ENCODE peak calls at places on chromosomes 4 and X, in seven cellular contexts. C is epithelial cell of esophagus; V is GM12892; A is effector CD4-positive, alpha-beta T cell; X is NAMALWA; Z is HFFc6; Y is tibial nerve. S is an unnamed sample.

GRCh38 chrX:30504309-30504708 is 73.3 kb downstream of the TASL start:
- DNase-seq in Z (peak), A (no peak), V (no peak), X (peak), C (peak), Y (no peak), S (no peak)

GRCh38 chrX:12956704-12957541 is 18.0 kb upstream of the TMSB4X start:
- DNase-seq in Z (peak), X (peak), Y (no peak), A (peak), V (peak), C (peak), S (no peak)

GRCh38 chr4:113684534-113685091 is 76.9 kb downstream of the CAMK2D start:
- DNase-seq in A (no peak), Y (no peak), X (peak), V (no peak), C (peak), Z (peak), S (no peak)

GRCh38 chr4:15255537-15255936 is 172.3 kb upstream of the C1QTNF7 start:
- DNase-seq in C (no peak), Y (no peak), Z (no peak), V (no peak), A (no peak), X (no peak), S (no peak)

GRCh38 chrX:73963682-73964081 is 340.3 kb upstream of the ZCCHC13 start:
- DNase-seq in V (no peak), Z (no peak), Y (no peak), X (no peak), C (no peak), A (no peak), S (no peak)

GRCh38 chrX:39848900-39849299 is 248.9 kb downstream of the BCOR start:
- DNase-seq in A (no peak), Y (no peak), Z (peak), V (no peak), X (no peak), C (no peak), S (no peak)

GRCh38 chr4:114658776-114659175 is 60.2 kb downstream of the UGT8 start:
- DNase-seq in Z (no peak), C (no peak), Y (no peak), V (no peak), A (no peak), X (no peak), S (no peak)

GRCh38 chrX:74536142-74537010 is 78.0 kb downstream of the RLIM start:
- DNase-seq in Z (peak), V (peak), A (peak), Y (peak), C (peak), X (no peak), S (peak)

GRCh38 chr4:83323136-83323535 is 11.5 kb downstream of the HPSE start:
- DNase-seq in X (no peak), Y (no peak), A (no peak), C (no peak), Z (no peak), V (no peak), S (no peak)

GRCh38 chr4:113760094-113760851 is 1.3 kb downstream of the CAMK2D start:
- DNase-seq in C (peak), Z (peak), V (no peak), X (peak), Y (peak), A (peak), S (no peak)

GRCh38 chr4:122930877-122931276 is 8.5 kb upstream of the NUDT6 start:
- DNase-seq in V (no peak), Z (no peak), Y (no peak), C (peak), X (peak), A (no peak), S (no peak)

GRCh38 chr4:168923526-168924194 is 86.4 kb downstream of the CBR4 start:
- DNase-seq in X (peak), Z (peak), V (peak), A (peak), Y (no peak), C (peak), S (peak)

GRCh38 chr4:98673978-98674377 is 15.6 kb upstream of the TSPAN5 start:
- DNase-seq in X (no peak), Z (peak), C (no peak), Y (no peak), A (no peak), V (no peak), S (no peak)

GRCh38 chrX:13652256-13653021 is 502 bp upstream of the TCEANC start:
- DNase-seq in X (no peak), A (no peak), Z (peak), C (peak), V (no peak), Y (no peak), S (no peak)

GRCh38 chr4:34422472-34422871 is 1821.8 kb downstream of the ARAP2 start:
- DNase-seq in C (peak), V (no peak), Z (peak), X (no peak), A (no peak), Y (no peak), S (no peak)

GRCh38 chr4:185395255-185395955 is at the start of gene LRP2BP:
- DNase-seq in C (no peak), Y (no peak), X (peak), A (no peak), V (no peak), Z (peak), S (no peak)

GRCh38 chr4:24583451-24584174 is 741 bp downstream of the DHX15 start:
- DNase-seq in Z (peak), A (peak), Y (peak), X (peak), V (peak), C (peak), S (peak)

GRCh38 chr4:187767687-187768086 is 227.9 kb upstream of the ZFP42 start:
- DNase-seq in A (no peak), Y (no peak), V (no peak), Z (no peak), C (no peak), X (no peak), S (no peak)

GRCh38 chr4:74874785-74875367 is 58.0 kb upstream of the PARM1 start:
- DNase-seq in Y (no peak), C (peak), A (no peak), V (no peak), X (peak), Z (peak), S (no peak)

GRCh38 chr4:101793397-101793796 is 2.9 kb downstream of the BANK1 start:
- DNase-seq in C (no peak), V (no peak), A (no peak), Y (no peak), X (no peak), Z (no peak), S (no peak)

GRCh38 chr4:181659202-181659601 is 584.0 kb upstream of the TENM3 start:
- DNase-seq in A (no peak), C (no peak), V (no peak), Z (no peak), X (no peak), Y (no peak), S (no peak)

GRCh38 chrX:35726176-35726575 is 72.0 kb upstream of the MAGEB16 start:
- DNase-seq in A (no peak), C (peak), X (peak), V (no peak), Z (peak), Y (no peak), S (no peak)

GRCh38 chr4:138199568-138200235 is 42.4 kb downstream of the SLC7A11 start:
- DNase-seq in X (no peak), V (no peak), Y (no peak), C (peak), Z (no peak), A (no peak), S (no peak)

GRCh38 chr4:90580271-90580825 is 453.2 kb downstream of the CCSER1 start:
- DNase-seq in C (peak), V (no peak), A (no peak), X (no peak), Y (no peak), Z (no peak), S (no peak)

GRCh38 chrX:57573754-57574153 is 18.1 kb upstream of the ZXDB start:
- DNase-seq in Y (no peak), A (no peak), C (peak), Z (no peak), V (no peak), X (peak), S (no peak)

GRCh38 chrX:47030339-47030738 is 47.9 kb upstream of the RGN start:
- DNase-seq in C (peak), Y (no peak), X (peak), A (peak), V (no peak), Z (peak), S (no peak)

GRCh38 chr4:10926025-10926424 is 241.5 kb upstream of the CLNK start:
- DNase-seq in X (no peak), V (no peak), A (no peak), C (peak), Y (no peak), Z (no peak), S (no peak)

GRCh38 chrX:49992809-49993208 is 70.4 kb downstream of the CLCN5 start:
- DNase-seq in X (no peak), Y (no peak), C (peak), Z (no peak), V (no peak), A (no peak), S (no peak)

GRCh38 chrX:51435101-51435500 is 61.3 kb downstream of the NUDT11 start:
- DNase-seq in A (no peak), V (no peak), C (no peak), Z (no peak), Y (no peak), X (no peak), S (no peak)

GRCh38 chr4:154024097-154024496 is 235.2 kb upstream of the SFRP2 start:
- DNase-seq in V (no peak), Z (no peak), C (no peak), Y (no peak), X (peak), A (no peak), S (no peak)

GRCh38 chrX:15579778-15580747 is 20.7 kb downstream of the ACE2 start:
- DNase-seq in C (peak), A (no peak), Y (no peak), X (no peak), V (no peak), Z (no peak), S (no peak)

GRCh38 chr4:140095694-140096482 is 58.1 kb downstream of the MAML3 start:
- DNase-seq in Y (no peak), C (peak), A (peak), V (no peak), Z (peak), X (no peak), S (peak)

GRCh38 chrX:26889574-26889973 is 573.6 kb downstream of the PPP4R3C start:
- DNase-seq in C (no peak), X (peak), A (no peak), Y (no peak), Z (no peak), V (no peak), S (no peak)

GRCh38 chr4:83109480-83110221 is 4.9 kb downstream of the PLAC8 start:
- DNase-seq in Y (no peak), Z (peak), C (peak), X (peak), A (peak), V (peak), S (peak)

GRCh38 chrX:31036895-31037294 is 34.9 kb downstream of the FTHL17 start:
- DNase-seq in V (no peak), Y (peak), Z (peak), A (no peak), X (peak), C (peak), S (peak)

GRCh38 chr4:36243355-36244256 is 708 bp downstream of the ARAP2 start:
- DNase-seq in Z (no peak), A (peak), C (peak), Y (no peak), X (peak), V (no peak), S (peak)

GRCh38 chr4:81421346-81422218 is 50.1 kb downstream of the RASGEF1B start:
- DNase-seq in C (peak), V (peak), X (peak), A (no peak), Z (no peak), Y (no peak), S (no peak)

GRCh38 chr4:4415806-4416805 is 29.2 kb downstream of the NSG1 start:
- DNase-seq in C (no peak), X (no peak), Y (no peak), Z (no peak), A (no peak), V (no peak), S (no peak)

GRCh38 chrX:41384041-41384705 is 50.2 kb downstream of the DDX3X start:
- DNase-seq in Z (peak), A (peak), V (no peak), X (no peak), C (peak), Y (peak), S (no peak)

GRCh38 chr4:150302553-150302952 is 224.3 kb downstream of the DCLK2 start:
- DNase-seq in C (peak), V (no peak), Z (peak), Y (no peak), X (no peak), A (no peak), S (no peak)

S was measured in caudate nucleus.